ENCODE peak calls at places on chromosomes 3 and 15, in five cellular contexts. One of them, this sample, is unnamed.

GRCh38 chr3:76669305-76669704 is 370.6 kb upstream of the ROBO2 start:
- DNase-seq in stimulated activated CD4-positive, alpha-beta T cell treated with anti-CD3 and anti-CD28 coated beads, Interleukin-2, amount 100 ng/mL, for 48 hours: no peak
- DNase-seq in CD8-positive, alpha-beta memory T cell: no peak
- DNase-seq in left lobe of liver: no peak
- DNase-seq in fibroblast of lung: no peak
- DNase-seq in this sample: no peak

GRCh38 chr3:8841472-8841871 is 72.1 kb upstream of the OXTR start:
- DNase-seq in CD8-positive, alpha-beta memory T cell: no peak
- DNase-seq in fibroblast of lung: no peak
- DNase-seq in left lobe of liver: no peak
- DNase-seq in stimulated activated CD4-positive, alpha-beta T cell treated with anti-CD3 and anti-CD28 coated beads, Interleukin-2, amount 100 ng/mL, for 48 hours: no peak
- DNase-seq in this sample: no peak

GRCh38 chr3:4421121-4421520 is 45.9 kb downstream of the SUMF1 start:
- DNase-seq in CD8-positive, alpha-beta memory T cell: no peak
- DNase-seq in stimulated activated CD4-positive, alpha-beta T cell treated with anti-CD3 and anti-CD28 coated beads, Interleukin-2, amount 100 ng/mL, for 48 hours: no peak
- DNase-seq in fibroblast of lung: peak
- DNase-seq in left lobe of liver: no peak
- DNase-seq in this sample: no peak

GRCh38 chr15:89307791-89308190 is 26.8 kb downstream of the POLG start:
- DNase-seq in CD8-positive, alpha-beta memory T cell: no peak
- DNase-seq in stimulated activated CD4-positive, alpha-beta T cell treated with anti-CD3 and anti-CD28 coated beads, Interleukin-2, amount 100 ng/mL, for 48 hours: no peak
- DNase-seq in fibroblast of lung: no peak
- DNase-seq in left lobe of liver: no peak
- DNase-seq in this sample: peak

GRCh38 chr15:45205192-45205591 is 17.4 kb upstream of the SHF start:
- DNase-seq in fibroblast of lung: peak
- DNase-seq in stimulated activated CD4-positive, alpha-beta T cell treated with anti-CD3 and anti-CD28 coated beads, Interleukin-2, amount 100 ng/mL, for 48 hours: peak
- DNase-seq in left lobe of liver: peak
- DNase-seq in CD8-positive, alpha-beta memory T cell: peak
- DNase-seq in this sample: peak

GRCh38 chr3:128074851-128075515 is 22.7 kb downstream of the SEC61A1 start:
- DNase-seq in stimulated activated CD4-positive, alpha-beta T cell treated with anti-CD3 and anti-CD28 coated beads, Interleukin-2, amount 100 ng/mL, for 48 hours: no peak
- DNase-seq in fibroblast of lung: no peak
- DNase-seq in left lobe of liver: no peak
- DNase-seq in CD8-positive, alpha-beta memory T cell: no peak
- DNase-seq in this sample: no peak

GRCh38 chr15:83503595-83504364 is 56.6 kb downstream of the SH3GL3 start:
- DNase-seq in fibroblast of lung: no peak
- DNase-seq in stimulated activated CD4-positive, alpha-beta T cell treated with anti-CD3 and anti-CD28 coated beads, Interleukin-2, amount 100 ng/mL, for 48 hours: no peak
- DNase-seq in left lobe of liver: no peak
- DNase-seq in CD8-positive, alpha-beta memory T cell: no peak
- DNase-seq in this sample: no peak

GRCh38 chr3:50122661-50123391 is 32.3 kb upstream of the SEMA3F start:
- DNase-seq in CD8-positive, alpha-beta memory T cell: no peak
- DNase-seq in stimulated activated CD4-positive, alpha-beta T cell treated with anti-CD3 and anti-CD28 coated beads, Interleukin-2, amount 100 ng/mL, for 48 hours: no peak
- DNase-seq in left lobe of liver: no peak
- DNase-seq in fibroblast of lung: no peak
- DNase-seq in this sample: no peak

GRCh38 chr3:137992592-137992991 is 17.4 kb upstream of the CLDN18 start:
- DNase-seq in fibroblast of lung: no peak
- DNase-seq in CD8-positive, alpha-beta memory T cell: no peak
- DNase-seq in stimulated activated CD4-positive, alpha-beta T cell treated with anti-CD3 and anti-CD28 coated beads, Interleukin-2, amount 100 ng/mL, for 48 hours: no peak
- DNase-seq in left lobe of liver: no peak
- DNase-seq in this sample: no peak

GRCh38 chr15:58541410-58542087 is 109.8 kb downstream of the LIPC start:
- DNase-seq in CD8-positive, alpha-beta memory T cell: no peak
- DNase-seq in fibroblast of lung: no peak
- DNase-seq in left lobe of liver: peak
- DNase-seq in stimulated activated CD4-positive, alpha-beta T cell treated with anti-CD3 and anti-CD28 coated beads, Interleukin-2, amount 100 ng/mL, for 48 hours: no peak
- DNase-seq in this sample: no peak

GRCh38 chr3:38121832-38122461 is 15.0 kb downstream of the ACAA1 start:
- DNase-seq in fibroblast of lung: no peak
- DNase-seq in left lobe of liver: peak
- DNase-seq in CD8-positive, alpha-beta memory T cell: no peak
- DNase-seq in stimulated activated CD4-positive, alpha-beta T cell treated with anti-CD3 and anti-CD28 coated beads, Interleukin-2, amount 100 ng/mL, for 48 hours: no peak
- DNase-seq in this sample: no peak

GRCh38 chr3:40116478-40117162 is 192.9 kb upstream of the EIF1B start:
- DNase-seq in left lobe of liver: no peak
- DNase-seq in fibroblast of lung: no peak
- DNase-seq in CD8-positive, alpha-beta memory T cell: no peak
- DNase-seq in stimulated activated CD4-positive, alpha-beta T cell treated with anti-CD3 and anti-CD28 coated beads, Interleukin-2, amount 100 ng/mL, for 48 hours: no peak
- DNase-seq in this sample: peak

GRCh38 chr3:186054481-186055399 is 54.1 kb downstream of the ETV5 start:
- DNase-seq in CD8-positive, alpha-beta memory T cell: no peak
- DNase-seq in fibroblast of lung: no peak
- DNase-seq in left lobe of liver: no peak
- DNase-seq in stimulated activated CD4-positive, alpha-beta T cell treated with anti-CD3 and anti-CD28 coated beads, Interleukin-2, amount 100 ng/mL, for 48 hours: no peak
- DNase-seq in this sample: no peak

GRCh38 chr3:117553461-117553860 is 843.9 kb downstream of the TUSC7 start:
- DNase-seq in CD8-positive, alpha-beta memory T cell: no peak
- DNase-seq in stimulated activated CD4-positive, alpha-beta T cell treated with anti-CD3 and anti-CD28 coated beads, Interleukin-2, amount 100 ng/mL, for 48 hours: no peak
- DNase-seq in left lobe of liver: no peak
- DNase-seq in fibroblast of lung: peak
- DNase-seq in this sample: peak

GRCh38 chr3:101720851-101721649 is 3.4 kb upstream of the CEP97 start:
- DNase-seq in stimulated activated CD4-positive, alpha-beta T cell treated with anti-CD3 and anti-CD28 coated beads, Interleukin-2, amount 100 ng/mL, for 48 hours: no peak
- DNase-seq in left lobe of liver: no peak
- DNase-seq in CD8-positive, alpha-beta memory T cell: no peak
- DNase-seq in fibroblast of lung: peak
- DNase-seq in this sample: peak

GRCh38 chr15:48778338-48778730 is 32.5 kb downstream of the CEP152 start:
- DNase-seq in left lobe of liver: no peak
- DNase-seq in CD8-positive, alpha-beta memory T cell: no peak
- DNase-seq in stimulated activated CD4-positive, alpha-beta T cell treated with anti-CD3 and anti-CD28 coated beads, Interleukin-2, amount 100 ng/mL, for 48 hours: no peak
- DNase-seq in fibroblast of lung: no peak
- DNase-seq in this sample: no peak

GRCh38 chr3:195867631-195868335 is 40.6 kb downstream of the TNK2 start:
- DNase-seq in left lobe of liver: no peak
- DNase-seq in fibroblast of lung: no peak
- DNase-seq in stimulated activated CD4-positive, alpha-beta T cell treated with anti-CD3 and anti-CD28 coated beads, Interleukin-2, amount 100 ng/mL, for 48 hours: no peak
- DNase-seq in CD8-positive, alpha-beta memory T cell: no peak
- DNase-seq in this sample: no peak

GRCh38 chr3:52053307-52054304 is 2.8 kb downstream of the DUSP7 start:
- DNase-seq in CD8-positive, alpha-beta memory T cell: peak
- DNase-seq in fibroblast of lung: no peak
- DNase-seq in stimulated activated CD4-positive, alpha-beta T cell treated with anti-CD3 and anti-CD28 coated beads, Interleukin-2, amount 100 ng/mL, for 48 hours: peak
- DNase-seq in left lobe of liver: no peak
- DNase-seq in this sample: peak

GRCh38 chr3:58591496-58592133 is 14.4 kb upstream of the FAM107A start:
- DNase-seq in CD8-positive, alpha-beta memory T cell: no peak
- DNase-seq in stimulated activated CD4-positive, alpha-beta T cell treated with anti-CD3 and anti-CD28 coated beads, Interleukin-2, amount 100 ng/mL, for 48 hours: no peak
- DNase-seq in fibroblast of lung: no peak
- DNase-seq in left lobe of liver: no peak
- DNase-seq in this sample: no peak

GRCh38 chr15:29698030-29698701 is 124.1 kb downstream of the TJP1 start:
- DNase-seq in stimulated activated CD4-positive, alpha-beta T cell treated with anti-CD3 and anti-CD28 coated beads, Interleukin-2, amount 100 ng/mL, for 48 hours: no peak
- DNase-seq in fibroblast of lung: peak
- DNase-seq in left lobe of liver: no peak
- DNase-seq in CD8-positive, alpha-beta memory T cell: no peak
- DNase-seq in this sample: peak

GRCh38 chr3:32951410-32951811 is at the start of gene CCR4:
- DNase-seq in left lobe of liver: no peak
- DNase-seq in stimulated activated CD4-positive, alpha-beta T cell treated with anti-CD3 and anti-CD28 coated beads, Interleukin-2, amount 100 ng/mL, for 48 hours: no peak
- DNase-seq in CD8-positive, alpha-beta memory T cell: no peak
- DNase-seq in fibroblast of lung: no peak
- DNase-seq in this sample: no peak

GRCh38 chr15:81893182-81893833 is 152.5 kb downstream of the MEX3B start:
- DNase-seq in stimulated activated CD4-positive, alpha-beta T cell treated with anti-CD3 and anti-CD28 coated beads, Interleukin-2, amount 100 ng/mL, for 48 hours: no peak
- DNase-seq in left lobe of liver: no peak
- DNase-seq in CD8-positive, alpha-beta memory T cell: no peak
- DNase-seq in fibroblast of lung: no peak
- DNase-seq in this sample: no peak

GRCh38 chr3:54213910-54214309 is 91.6 kb downstream of the CACNA2D3 start:
- DNase-seq in stimulated activated CD4-positive, alpha-beta T cell treated with anti-CD3 and anti-CD28 coated beads, Interleukin-2, amount 100 ng/mL, for 48 hours: no peak
- DNase-seq in CD8-positive, alpha-beta memory T cell: no peak
- DNase-seq in left lobe of liver: no peak
- DNase-seq in fibroblast of lung: no peak
- DNase-seq in this sample: no peak

GRCh38 chr3:10907262-10907661 is 85.3 kb upstream of the SLC6A1 start:
- DNase-seq in fibroblast of lung: peak
- DNase-seq in stimulated activated CD4-positive, alpha-beta T cell treated with anti-CD3 and anti-CD28 coated beads, Interleukin-2, amount 100 ng/mL, for 48 hours: no peak
- DNase-seq in CD8-positive, alpha-beta memory T cell: no peak
- DNase-seq in left lobe of liver: no peak
- DNase-seq in this sample: no peak

GRCh38 chr3:177093966-177094365 is 103.3 kb downstream of the TBL1XR1 start:
- DNase-seq in left lobe of liver: no peak
- DNase-seq in stimulated activated CD4-positive, alpha-beta T cell treated with anti-CD3 and anti-CD28 coated beads, Interleukin-2, amount 100 ng/mL, for 48 hours: no peak
- DNase-seq in CD8-positive, alpha-beta memory T cell: no peak
- DNase-seq in fibroblast of lung: no peak
- DNase-seq in this sample: no peak

GRCh38 chr15:69414702-69415161 is 583 bp downstream of the KIF23 start:
- DNase-seq in left lobe of liver: no peak
- DNase-seq in stimulated activated CD4-positive, alpha-beta T cell treated with anti-CD3 and anti-CD28 coated beads, Interleukin-2, amount 100 ng/mL, for 48 hours: no peak
- DNase-seq in CD8-positive, alpha-beta memory T cell: no peak
- DNase-seq in fibroblast of lung: peak
- DNase-seq in this sample: peak

GRCh38 chr3:156668073-156668763 is 6.2 kb upstream of the TIPARP start:
- DNase-seq in stimulated activated CD4-positive, alpha-beta T cell treated with anti-CD3 and anti-CD28 coated beads, Interleukin-2, amount 100 ng/mL, for 48 hours: no peak
- DNase-seq in left lobe of liver: no peak
- DNase-seq in fibroblast of lung: peak
- DNase-seq in CD8-positive, alpha-beta memory T cell: no peak
- DNase-seq in this sample: peak

GRCh38 chr3:171435143-171435542 is 25.1 kb downstream of the TNIK start:
- DNase-seq in fibroblast of lung: no peak
- DNase-seq in left lobe of liver: no peak
- DNase-seq in CD8-positive, alpha-beta memory T cell: no peak
- DNase-seq in stimulated activated CD4-positive, alpha-beta T cell treated with anti-CD3 and anti-CD28 coated beads, Interleukin-2, amount 100 ng/mL, for 48 hours: no peak
- DNase-seq in this sample: no peak

GRCh38 chr15:64070965-64071851 is 22.4 kb downstream of the CIAO2A start:
- DNase-seq in fibroblast of lung: peak
- DNase-seq in left lobe of liver: peak
- DNase-seq in stimulated activated CD4-positive, alpha-beta T cell treated with anti-CD3 and anti-CD28 coated beads, Interleukin-2, amount 100 ng/mL, for 48 hours: no peak
- DNase-seq in CD8-positive, alpha-beta memory T cell: no peak
- DNase-seq in this sample: peak

GRCh38 chr3:113654851-113655250 is 41.6 kb downstream of the USF3 start:
- DNase-seq in stimulated activated CD4-positive, alpha-beta T cell treated with anti-CD3 and anti-CD28 coated beads, Interleukin-2, amount 100 ng/mL, for 48 hours: no peak
- DNase-seq in CD8-positive, alpha-beta memory T cell: no peak
- DNase-seq in fibroblast of lung: no peak
- DNase-seq in left lobe of liver: no peak
- DNase-seq in this sample: no peak

GRCh38 chr3:157026091-157026490 is 133.9 kb downstream of the CCNL1 start:
- DNase-seq in CD8-positive, alpha-beta memory T cell: no peak
- DNase-seq in left lobe of liver: no peak
- DNase-seq in fibroblast of lung: no peak
- DNase-seq in stimulated activated CD4-positive, alpha-beta T cell treated with anti-CD3 and anti-CD28 coated beads, Interleukin-2, amount 100 ng/mL, for 48 hours: no peak
- DNase-seq in this sample: peak

GRCh38 chr3:32816439-32817194 is 1.2 kb upstream of the TRIM71 start:
- DNase-seq in fibroblast of lung: peak
- DNase-seq in left lobe of liver: no peak
- DNase-seq in CD8-positive, alpha-beta memory T cell: no peak
- DNase-seq in stimulated activated CD4-positive, alpha-beta T cell treated with anti-CD3 and anti-CD28 coated beads, Interleukin-2, amount 100 ng/mL, for 48 hours: no peak
- DNase-seq in this sample: peak

GRCh38 chr15:28105793-28106192 is 6.7 kb upstream of the OCA2 start:
- DNase-seq in left lobe of liver: no peak
- DNase-seq in CD8-positive, alpha-beta memory T cell: no peak
- DNase-seq in stimulated activated CD4-positive, alpha-beta T cell treated with anti-CD3 and anti-CD28 coated beads, Interleukin-2, amount 100 ng/mL, for 48 hours: no peak
- DNase-seq in fibroblast of lung: no peak
- DNase-seq in this sample: no peak